ENCODE peak calls at places on chromosomes 6 and 20, in nine cellular contexts. Y, V, H, B, J, S, E, A and T are unnamed samples.

GRCh38 chr6:155958550-155958949 is 502.9 kb upstream of the NOX3 start:
- DNase-seq in Y (no peak), J (no peak), A (peak; percentile 4), B (no peak), V (no peak), H (no peak), S (no peak), E (no peak), T (no peak)

GRCh38 chr6:111072801-111073360 is 14.4 kb upstream of the SLC16A10 start:
- DNase-seq in V (no peak), H (no peak), S (no peak), A (no peak), B (no peak), E (no peak), Y (no peak), J (no peak), T (no peak)

GRCh38 chr20:43770342-43770741 is 43.5 kb upstream of the GTSF1L start:
- DNase-seq in V (no peak), E (no peak), H (no peak), B (no peak), S (no peak), Y (no peak), A (no peak), J (no peak), T (no peak)

GRCh38 chr6:13351271-13351670 is 22.9 kb upstream of the TBC1D7 start:
- DNase-seq in H (no peak), S (no peak), Y (no peak), E (no peak), A (no peak), B (no peak), J (no peak), V (no peak), T (no peak)

GRCh38 chr20:61288331-61288784 is 36.3 kb downstream of the CDH4 start:
- DNase-seq in E (no peak), H (no peak), A (no peak), J (no peak), B (no peak), Y (no peak), V (no peak), S (no peak), T (no peak)

GRCh38 chr6:2204272-2204671 is 41.1 kb downstream of the GMDS start:
- DNase-seq in A (peak; percentile 27), H (no peak), S (no peak), V (no peak), J (no peak), Y (no peak), E (no peak), B (no peak), T (no peak)

GRCh38 chr20:45308078-45308778 is at the start of gene MATN4:
- DNase-seq in S (no peak), H (no peak), B (no peak), E (peak; percentile 34), J (no peak), V (no peak), A (peak; percentile 47), Y (no peak), T (no peak)

GRCh38 chr6:35016417-35017221 is 124.5 kb downstream of the TCP11 start:
- DNase-seq in B (peak; percentile 74), J (peak; percentile 71), Y (no peak), E (peak; percentile 66), A (no peak), V (peak; percentile 49), S (peak; percentile 72), H (peak; percentile 26), T (peak; percentile 63)

GRCh38 chr6:81933648-81934047 is 181.2 kb upstream of the TENT5A start:
- DNase-seq in J (no peak), V (no peak), S (peak; percentile 33), E (no peak), B (peak; percentile 20), H (no peak), Y (no peak), A (peak; percentile 36), T (no peak)

GRCh38 chr6:168107191-168107940 is 28.4 kb upstream of the FRMD1 start:
- DNase-seq in E (no peak), J (peak; percentile 18), Y (no peak), B (no peak), A (no peak), H (no peak), S (no peak), V (no peak), T (no peak)

GRCh38 chr6:108697646-108698161 is 137.0 kb downstream of the FOXO3 start:
- DNase-seq in A (no peak), Y (no peak), E (no peak), V (no peak), B (no peak), S (no peak), J (no peak), H (no peak), T (no peak)

GRCh38 chr20:62964700-62965099 is 12.2 kb downstream of the SLC17A9 start:
- DNase-seq in A (peak; percentile 28), H (no peak), B (no peak), E (no peak), Y (no peak), J (no peak), S (no peak), V (no peak), T (no peak)

GRCh38 chr20:62967149-62967501 is 14.6 kb downstream of the SLC17A9 start:
- DNase-seq in S (no peak), E (no peak), B (no peak), A (no peak), H (no peak), Y (no peak), J (no peak), V (no peak), T (no peak)

GRCh38 chr20:62963614-62964397 is 11.3 kb downstream of the SLC17A9 start:
- DNase-seq in A (no peak), B (no peak), Y (no peak), E (no peak), S (no peak), J (no peak), V (no peak), H (no peak), T (no peak)

GRCh38 chr20:62966212-62967148 is 14.0 kb downstream of the SLC17A9 start:
- DNase-seq in V (no peak), E (no peak), J (no peak), A (no peak), H (no peak), B (no peak), S (no peak), Y (no peak), T (no peak)

DNA sequence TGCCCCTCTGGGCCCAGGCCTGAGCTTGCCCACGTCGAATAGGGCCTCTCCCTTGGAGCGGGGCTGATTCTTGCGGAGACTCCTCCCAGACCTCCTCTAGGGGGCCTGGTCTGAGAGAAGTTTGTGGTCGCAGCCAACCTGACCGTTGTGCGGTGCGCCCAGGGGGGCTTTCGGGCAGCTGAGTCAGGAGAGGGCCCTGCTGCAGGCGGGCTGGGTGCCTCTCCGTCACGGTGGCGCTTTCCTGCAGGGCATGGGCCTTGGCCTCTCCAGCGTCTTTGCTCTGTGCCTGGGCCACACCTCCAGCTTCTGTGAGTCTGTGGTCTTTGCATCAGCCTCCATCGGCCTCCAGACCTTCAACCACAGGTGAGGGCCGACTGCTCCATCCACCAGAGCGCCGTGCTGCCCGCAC is 12.9 kb downstream of the SLC17A9 start:
- DNase-seq in J (no peak), E (no peak), S (no peak), B (no peak), Y (no peak), V (no peak), A (no peak), H (no peak), T (no peak)
- TF ChIP-seq CTCF in J (no peak), E (no peak), S (no peak), B (no peak), Y (no peak), V (no peak), A (no peak), H (no peak), T (peak; percentile 16)

DNA sequence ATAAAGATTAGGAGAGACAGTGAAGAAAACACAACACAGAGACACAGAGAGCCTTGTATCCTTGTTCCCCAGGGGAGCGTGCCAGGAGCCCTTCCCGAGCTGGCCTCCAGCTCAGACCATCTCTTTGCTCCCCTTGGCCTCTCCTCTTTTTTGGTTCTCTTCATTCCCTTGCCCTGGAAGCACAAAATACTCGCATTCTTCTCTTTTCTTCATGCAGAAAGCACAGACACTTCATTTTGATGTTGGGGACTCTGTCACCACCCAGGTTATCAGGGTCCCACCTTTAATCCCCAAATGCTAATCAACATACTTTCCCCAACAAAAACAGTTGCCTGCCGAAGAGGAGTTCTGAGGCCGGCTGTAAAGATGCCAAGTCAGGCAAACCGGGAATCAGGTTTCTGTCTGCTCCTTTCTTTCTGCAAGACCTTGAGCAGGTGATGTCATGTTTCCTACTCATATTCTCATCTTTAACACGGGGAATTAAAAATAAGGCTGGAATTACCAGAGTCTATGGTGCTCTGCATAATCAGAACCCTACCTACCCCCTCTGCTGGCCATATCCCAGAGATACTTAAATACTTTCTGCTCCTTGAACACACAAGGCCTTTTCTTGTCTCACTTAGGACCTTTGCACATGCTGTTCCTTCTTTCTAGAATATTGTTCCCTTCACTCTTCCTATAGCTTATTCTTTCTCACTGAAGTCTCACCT is 21.7 kb downstream of the TGM6 start:
- DNase-seq in H (peak; percentile 0), V (peak; percentile 22), S (peak; percentile 42), B (peak; percentile 50), J (peak; percentile 37), A (peak; percentile 89), E (no peak), Y (peak; percentile 62), T (peak; percentile 68)
- TF ChIP-seq CTCF in H (peak; percentile 58), V (peak; percentile 44), S (peak; percentile 30), B (peak; percentile 48), J (peak; percentile 50), A (peak; percentile 66), E (no peak), Y (peak; percentile 43), T (peak; percentile 83)

DNA sequence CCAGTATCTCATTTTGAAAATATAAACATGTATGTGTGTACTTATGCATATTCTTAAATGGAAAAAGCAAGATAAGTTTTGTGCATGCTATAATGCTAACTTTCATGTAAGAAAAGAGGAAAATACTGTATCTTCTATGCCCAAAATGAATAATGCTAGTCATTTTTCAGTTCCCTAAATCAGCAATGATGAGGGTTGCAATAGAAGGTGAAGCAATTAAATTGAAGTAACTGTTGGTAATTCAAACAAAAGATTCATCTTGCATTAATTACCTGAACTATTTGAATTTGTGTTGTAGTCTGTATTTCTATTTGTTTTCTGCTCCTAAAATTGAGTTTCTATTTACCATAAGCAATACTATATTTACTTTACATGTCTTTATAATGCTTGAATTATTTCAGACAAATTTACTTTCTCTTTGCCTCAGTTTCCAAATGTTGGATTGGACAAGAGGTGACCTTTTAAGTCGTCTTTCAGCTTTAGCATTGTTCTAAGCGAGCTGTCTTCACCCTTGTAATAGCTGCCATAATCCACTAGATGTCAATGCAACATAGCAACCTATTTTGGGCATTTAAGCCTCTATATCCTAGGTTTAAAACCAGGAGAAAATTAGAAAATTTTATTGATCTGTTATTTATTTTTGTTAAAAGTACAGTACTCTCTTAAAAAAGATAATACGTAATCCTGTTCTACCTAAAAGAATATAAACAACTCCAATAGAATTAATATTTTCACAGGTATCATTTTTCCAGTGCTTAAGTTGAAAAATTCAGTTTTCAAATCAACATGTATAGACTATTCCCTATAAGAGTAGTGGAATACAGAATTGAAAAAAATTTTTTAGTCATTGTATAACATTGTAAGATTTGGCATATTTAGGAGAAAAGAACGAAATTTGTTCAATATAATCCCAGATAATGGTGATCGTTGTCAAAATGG is 52.3 kb upstream of the IFNGR1 start:
- DNase-seq in H (no peak), B (peak; percentile 59), Y (peak; percentile 24), J (peak; percentile 56), A (peak; percentile 69), V (peak; percentile 25), S (peak; percentile 74), E (no peak), T (peak; percentile 46)
- TF ChIP-seq CTCF in H (peak; percentile 84), B (peak; percentile 88), Y (peak; percentile 79), J (peak; percentile 82), A (peak; percentile 93), V (peak; percentile 74), S (peak; percentile 96), E (peak; percentile 90), T (peak; percentile 92)

GRCh38 chr6:112618796-112619195 is 271.7 kb downstream of the RFPL4B start:
- DNase-seq in V (no peak), H (no peak), J (peak; percentile 52), A (no peak), S (peak; percentile 14), E (no peak), B (peak; percentile 27), Y (peak; percentile 14), T (no peak)
- TF ChIP-seq CTCF in V (peak; percentile 10), H (peak; percentile 35), J (peak; percentile 40), A (no peak), S (no peak), E (no peak), B (peak; percentile 21), Y (peak; percentile 37), T (no peak)